ENCODE peak calls at places on chromosomes 12 and 14, in nine cellular contexts. H, M, U, D, V, L, R, Z and C are unnamed samples.

GRCh38 chr14:24237463-24237955 is 4.8 kb downstream of the GMPR2 start:
- DNase-seq in H (no peak), M (no peak), U (no peak), D (no peak), V (no peak), L (no peak), R (no peak), Z (no peak), C (no peak)

GRCh38 chr12:39375206-39375808 is 67.6 kb downstream of the KIF21A start:
- DNase-seq in H (no peak), M (peak), U (no peak), D (no peak), V (no peak), L (no peak), R (no peak), Z (no peak), C (no peak)

GRCh38 chr12:51200806-51201205 is 17.1 kb downstream of the POU6F1 start:
- DNase-seq in H (no peak), M (no peak), U (no peak), D (no peak), V (no peak), L (no peak), R (no peak), Z (no peak), C (no peak)

GRCh38 chr12:31570880-31571279 is 20.1 kb downstream of the DENND5B start:
- DNase-seq in H (no peak), M (no peak), U (no peak), D (no peak), V (no peak), L (no peak), R (no peak), Z (no peak), C (no peak)

GRCh38 chr12:34299802-34300193 is 277.5 kb downstream of the ALG10 start:
- DNase-seq in H (no peak), M (no peak), U (no peak), D (no peak), V (no peak), L (peak), R (no peak), Z (no peak), C (no peak)

GRCh38 chr12:52127683-52128450 is 48.4 kb downstream of the SMIM41 start:
- DNase-seq in H (no peak), M (no peak), U (no peak), D (no peak), V (no peak), L (no peak), R (no peak), Z (no peak), C (no peak)

GRCh38 chr12:116135209-116135930 is 142.1 kb downstream of the MED13L start:
- DNase-seq in H (no peak), M (peak), U (peak), D (no peak), V (no peak), L (no peak), R (no peak), Z (no peak), C (no peak)

GRCh38 chr12:12468575-12468974 is 94.1 kb downstream of the DUSP16 start:
- DNase-seq in H (no peak), M (no peak), U (no peak), D (no peak), V (no peak), L (no peak), R (no peak), Z (no peak), C (no peak)

GRCh38 chr12:49598527-49598926 is 6.9 kb downstream of the FAM186B start:
- DNase-seq in H (peak), M (no peak), U (no peak), D (no peak), V (no peak), L (no peak), R (no peak), Z (no peak), C (no peak)

GRCh38 chr14:70871863-70872677 is 35.2 kb upstream of the PCNX1 start:
- DNase-seq in H (peak), M (no peak), U (no peak), D (no peak), V (no peak), L (no peak), R (no peak), Z (no peak), C (no peak)
- H3K4me3 ChIP-seq in H (peak), M (no peak), U (no peak), D (no peak), V (no peak), L (no peak), R (no peak), Z (no peak), C (peak)

GRCh38 chr12:55843431-55843830 is 695 bp upstream of the MMP19 start:
- DNase-seq in H (no peak), M (no peak), U (no peak), D (no peak), V (no peak), L (no peak), R (no peak), Z (no peak), C (no peak)

GRCh38 chr12:55845785-55846496 is 3.2 kb upstream of the MMP19 start:
- DNase-seq in H (no peak), M (no peak), U (no peak), D (no peak), V (no peak), L (peak), R (no peak), Z (no peak), C (no peak)

GRCh38 chr12:55845349-55845748 is 2.6 kb upstream of the MMP19 start:
- DNase-seq in H (no peak), M (no peak), U (no peak), D (no peak), V (no peak), L (no peak), R (no peak), Z (no peak), C (no peak)

GRCh38 chr12:55840581-55841351 is 2.0 kb downstream of the MMP19 start:
- DNase-seq in H (no peak), M (no peak), U (no peak), D (no peak), V (no peak), L (no peak), R (no peak), Z (no peak), C (no peak)

DNA sequence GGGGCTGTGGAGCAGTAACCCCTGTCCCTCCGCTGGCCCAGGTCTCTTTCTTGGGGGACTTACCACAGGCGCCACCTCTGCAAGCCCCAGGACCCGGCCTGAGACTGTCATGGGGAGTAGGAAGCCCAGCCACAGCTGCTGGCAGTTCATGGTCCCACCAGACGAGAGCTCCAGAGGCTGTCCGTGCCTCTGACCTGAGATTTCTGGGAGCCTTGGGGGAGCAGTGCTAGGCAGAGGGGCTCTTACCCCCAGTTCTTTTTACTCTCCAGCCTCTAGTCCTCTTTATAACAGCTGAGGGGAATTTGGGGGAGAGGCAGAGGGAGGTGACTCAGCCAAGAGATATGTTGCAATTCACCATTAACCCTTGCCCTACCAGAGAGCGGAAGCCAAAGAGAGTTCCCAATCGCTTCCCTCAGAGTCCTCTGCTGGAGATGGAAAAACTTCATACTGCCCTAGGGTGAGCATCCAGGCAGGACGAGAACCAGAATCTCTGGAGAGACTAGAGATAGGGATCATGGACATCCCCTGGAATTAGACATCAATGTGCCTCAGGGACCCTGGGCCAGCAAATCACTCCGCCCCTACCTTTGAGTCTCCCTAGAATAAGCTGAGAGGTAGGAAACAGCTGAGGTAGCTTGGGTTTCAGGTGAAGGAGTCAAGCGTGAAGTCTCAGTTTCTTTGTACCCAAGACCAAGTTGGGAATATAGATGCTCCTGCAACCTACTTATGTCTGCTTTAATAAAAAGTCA is at the start of gene MMP19:
- DNase-seq in H (peak), M (no peak), U (no peak), D (no peak), V (no peak), L (no peak), R (no peak), Z (no peak), C (no peak)
- TF ChIP-seq POLR2A in H (peak), M (no peak), U (no peak), D (no peak), V (peak), L (no peak), R (no peak), Z (no peak), C (no peak)

DNA sequence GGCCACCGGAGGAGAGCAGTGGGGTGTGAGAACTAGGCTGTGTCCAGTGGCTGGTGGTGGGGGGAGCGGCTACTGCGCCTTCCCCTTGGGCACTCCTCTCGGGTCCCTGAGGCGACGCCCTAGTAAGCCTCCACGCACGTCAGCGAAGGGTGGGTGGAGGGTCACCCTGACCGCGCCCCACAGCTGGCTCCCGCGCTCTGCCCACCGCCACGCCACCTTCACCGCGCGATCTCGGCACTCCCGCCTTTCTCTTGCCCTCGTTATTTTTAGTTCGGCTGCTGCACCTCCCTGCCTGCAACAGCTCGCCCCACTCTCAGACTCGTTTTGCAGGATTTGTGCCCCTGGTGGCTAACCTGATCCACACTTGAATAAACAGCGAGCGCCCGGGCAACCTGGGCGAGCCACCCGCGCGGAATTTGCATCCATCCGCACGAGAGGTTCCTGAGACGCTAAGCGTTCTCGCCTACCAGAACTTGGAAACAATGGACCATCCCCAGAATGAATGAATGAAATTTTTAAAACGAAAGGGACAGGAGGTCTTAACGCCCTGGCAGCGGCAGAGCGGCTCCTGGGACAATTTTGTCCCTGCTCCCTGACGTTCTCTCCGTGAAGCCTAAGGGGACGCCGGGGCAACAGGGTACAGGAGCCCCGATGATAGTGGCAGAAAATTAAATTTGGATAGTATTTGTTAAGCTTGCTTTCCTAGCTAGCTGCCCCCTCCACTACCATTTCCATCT is 7.0 kb upstream of the BMP4 start:
- DNase-seq in H (peak), M (no peak), U (no peak), D (no peak), V (peak), L (peak), R (no peak), Z (peak), C (no peak)
- TF ChIP-seq CTCF in H (peak), M (peak), U (peak), D (no peak), V (peak), L (peak), R (no peak), Z (peak), C (no peak)

GRCh38 chr12:6932766-6933165 is 5.0 kb downstream of the ATN1 start:
- DNase-seq in H (no peak), M (no peak), U (no peak), D (no peak), V (no peak), L (no peak), R (no peak), Z (no peak), C (no peak)

GRCh38 chr12:6936378-6936638 is 7.3 kb upstream of the RNU7-1 start:
- DNase-seq in H (no peak), M (no peak), U (no peak), D (no peak), V (no peak), L (no peak), R (no peak), Z (no peak), C (no peak)

GRCh38 chr12:6935221-6935550 is 7.4 kb downstream of the ATN1 start:
- DNase-seq in H (no peak), M (no peak), U (no peak), D (no peak), V (no peak), L (no peak), R (no peak), Z (no peak), C (no peak)

GRCh38 chr12:6935551-6936377 is 7.9 kb upstream of the RNU7-1 start:
- DNase-seq in H (no peak), M (no peak), U (no peak), D (no peak), V (no peak), L (no peak), R (no peak), Z (no peak), C (no peak)

GRCh38 chr12:6934110-6934509 is 6.4 kb downstream of the ATN1 start:
- DNase-seq in H (no peak), M (no peak), U (no peak), D (no peak), V (no peak), L (peak), R (no peak), Z (no peak), C (no peak)
- H3K4me3 ChIP-seq in H (no peak), M (no peak), U (no peak), D (no peak), V (no peak), L (no peak), R (no peak), Z (no peak), C (no peak)

GRCh38 chr14:55807059-55807499 is 227.1 kb downstream of the KTN1 start:
- DNase-seq in H (peak), M (peak), U (no peak), D (peak), V (peak), L (peak), R (peak), Z (peak), C (peak)
- TF ChIP-seq POLR2A in H (no peak), M (no peak), U (no peak), D (no peak), V (peak), L (no peak), R (no peak), Z (no peak), C (no peak)

GRCh38 chr12:27243804-27244679 is at the start of gene STK38L:
- DNase-seq in H (peak), M (peak), U (peak), D (peak), V (peak), L (peak), R (peak), Z (peak), C (peak)
- TF ChIP-seq CTCF in H (no peak), M (peak), U (peak), D (no peak), V (no peak), L (peak), R (peak), Z (peak), C (peak)

GRCh38 chr14:93110856-93111419 is 4.8 kb downstream of the ITPK1 start:
- DNase-seq in H (no peak), M (no peak), U (no peak), D (no peak), V (no peak), L (no peak), R (no peak), Z (no peak), C (no peak)

GRCh38 chr14:93113678-93114067 is 2.1 kb downstream of the ITPK1 start:
- DNase-seq in H (no peak), M (no peak), U (no peak), D (no peak), V (no peak), L (no peak), R (no peak), Z (no peak), C (no peak)

GRCh38 chr14:93114713-93115068 is 1.0 kb downstream of the ITPK1 start:
- DNase-seq in H (peak), M (no peak), U (no peak), D (no peak), V (peak), L (no peak), R (no peak), Z (peak), C (peak)

GRCh38 chr14:93114068-93114710 is 1.5 kb downstream of the ITPK1 start:
- DNase-seq in H (no peak), M (no peak), U (no peak), D (no peak), V (no peak), L (no peak), R (no peak), Z (no peak), C (no peak)

GRCh38 chr14:93112891-93113677 is 2.6 kb downstream of the ITPK1 start:
- DNase-seq in H (no peak), M (peak), U (peak), D (peak), V (peak), L (peak), R (peak), Z (peak), C (peak)
- H3K4me3 ChIP-seq in H (peak), M (peak), U (peak), D (peak), V (peak), L (peak), R (peak), Z (peak), C (peak)